ENCODE peak calls at places on chromosomes 16 and 17, in five cellular contexts. Z, U, T, I and S are unnamed samples.

GRCh38 chr17:82661717-82662683 is 13.8 kb upstream of the WDR45B start:
- DNase-seq in U (no peak), Z (no peak), T (no peak), I (no peak), S (no peak)

GRCh38 chr17:43392397-43392796 is 6.4 kb upstream of the ARL4D start:
- DNase-seq in Z (no peak), I (no peak), U (no peak), T (no peak), S (no peak)

GRCh38 chr17:66240630-66241029 is 11.4 kb upstream of the APOH start:
- DNase-seq in T (no peak), U (no peak), I (peak), Z (no peak), S (no peak)

GRCh38 chr16:12811441-12812198 is 7.9 kb upstream of the CPPED1 start:
- DNase-seq in U (no peak), I (no peak), T (no peak), Z (no peak), S (no peak)

GRCh38 chr17:75639771-75640555 is 6.7 kb downstream of the SMIM5 start:
- DNase-seq in Z (no peak), I (no peak), T (no peak), U (no peak), S (no peak)

GRCh38 chr16:4403133-4403949 is 13.1 kb downstream of the CORO7 start:
- DNase-seq in T (no peak), Z (no peak), I (no peak), U (no peak), S (no peak)

GRCh38 chr17:50872710-50873424 is 6.7 kb upstream of the TOB1 start:
- DNase-seq in T (peak), I (peak), U (no peak), Z (peak), S (no peak)

GRCh38 chr17:9472094-9472493 is 103.5 kb downstream of the STX8 start:
- DNase-seq in T (no peak), U (no peak), Z (no peak), I (no peak), S (no peak)

GRCh38 chr16:3161235-3162018 is 26.6 kb upstream of the OR1F1 start:
- DNase-seq in T (no peak), I (no peak), Z (no peak), U (no peak), S (no peak)

GRCh38 chr17:15409721-15410247 is 57.6 kb downstream of the CDRT4 start:
- DNase-seq in Z (no peak), I (peak), U (peak), T (no peak), S (no peak)

GRCh38 chr16:69479806-69480205 is 55.4 kb downstream of the CYB5B start:
- DNase-seq in Z (no peak), I (no peak), U (no peak), T (no peak), S (no peak)

GRCh38 chr17:11554042-11554441 is 44.2 kb upstream of the DNAH9 start:
- DNase-seq in U (no peak), T (no peak), Z (no peak), I (no peak), S (no peak)

GRCh38 chr17:81238815-81239713 is at the start of the genes NDUFAF8 and TEPSIN:
- DNase-seq in U (peak), I (peak), Z (peak), T (peak), S (peak)

GRCh38 chr17:29148257-29148789 is 31.9 kb downstream of the MYO18A start:
- DNase-seq in I (no peak), T (no peak), U (no peak), Z (peak), S (no peak)

GRCh38 chr17:8155341-8156173 is 3.4 kb upstream of the PER1 start:
- DNase-seq in U (no peak), Z (no peak), T (no peak), I (no peak), S (no peak)

GRCh38 chr17:76188213-76189060 is 47.4 kb upstream of the FOXJ1 start:
- DNase-seq in U (no peak), Z (peak), T (no peak), I (no peak), S (no peak)

GRCh38 chr16:87053016-87053982 is 263.9 kb downstream of the C16orf95 start:
- DNase-seq in T (peak), U (no peak), I (no peak), Z (no peak), S (no peak)

GRCh38 chr16:16010194-16010593 is 60.8 kb downstream of the ABCC1 start:
- DNase-seq in I (no peak), T (no peak), U (no peak), Z (no peak), S (no peak)

GRCh38 chr17:82305727-82306300 is 11.6 kb downstream of the CD7 start:
- DNase-seq in I (no peak), T (no peak), U (no peak), Z (no peak), S (peak)

GRCh38 chr16:87298857-87299465 is 18.2 kb downstream of the C16orf95 start:
- DNase-seq in U (no peak), T (no peak), Z (no peak), I (no peak), S (no peak)

GRCh38 chr16:2742323-2743006 is 10.0 kb upstream of the SRRM2 start:
- DNase-seq in U (no peak), Z (no peak), T (no peak), I (no peak), S (no peak)

GRCh38 chr16:57191056-57191536 is 5.0 kb downstream of the RSPRY1 start:
- DNase-seq in I (peak), Z (no peak), T (no peak), U (peak), S (no peak)

GRCh38 chr16:2174396-2175131 is 19.0 kb downstream of the TRAF7 start:
- DNase-seq in Z (no peak), I (no peak), U (no peak), T (no peak), S (no peak)

GRCh38 chr16:62213763-62214162 is 177.5 kb upstream of the CDH8 start:
- DNase-seq in I (no peak), Z (no peak), U (no peak), T (peak), S (no peak)

GRCh38 chr17:72387487-72387886 is 266.7 kb downstream of the SOX9 start:
- DNase-seq in Z (no peak), U (peak), T (no peak), I (peak), S (no peak)

GRCh38 chr17:14373587-14374259 is 72.8 kb downstream of the HS3ST3B1 start:
- DNase-seq in I (peak), T (no peak), U (peak), Z (no peak), S (no peak)

GRCh38 chr16:81595676-81596292 is 151.2 kb downstream of the CMIP start:
- DNase-seq in U (no peak), I (no peak), T (no peak), Z (no peak), S (no peak)

GRCh38 chr16:71255721-71256120 is 25.2 kb upstream of the HYDIN start:
- DNase-seq in Z (no peak), U (no peak), T (no peak), I (no peak), S (no peak)

GRCh38 chr16:57315401-57315800 is 30.9 kb upstream of the PLLP start:
- DNase-seq in I (no peak), Z (no peak), U (no peak), T (no peak), S (no peak)

GRCh38 chr17:17570207-17570797 is 21.2 kb downstream of the PEMT start:
- DNase-seq in T (peak), Z (no peak), I (peak), U (no peak), S (no peak)

GRCh38 chr16:15993946-15994665 is 44.7 kb downstream of the ABCC1 start:
- DNase-seq in I (peak), T (no peak), Z (no peak), U (peak), S (no peak)

GRCh38 chr16:70789231-70789926 is 11.6 kb downstream of the VAC14 start:
- DNase-seq in Z (no peak), T (peak), U (no peak), I (peak), S (no peak)

GRCh38 chr17:74430706-74431567 is 951 bp upstream of the GPRC5C start:
- DNase-seq in Z (no peak), U (peak), T (peak), I (peak), S (peak)

GRCh38 chr17:49218941-49219913 is 8.7 kb downstream of the ABI3 start:
- DNase-seq in T (peak), I (no peak), Z (no peak), U (no peak), S (peak)
- TF ChIP-seq CTCF in T (peak), I (peak), Z (peak), U (peak), S (peak)

DNA sequence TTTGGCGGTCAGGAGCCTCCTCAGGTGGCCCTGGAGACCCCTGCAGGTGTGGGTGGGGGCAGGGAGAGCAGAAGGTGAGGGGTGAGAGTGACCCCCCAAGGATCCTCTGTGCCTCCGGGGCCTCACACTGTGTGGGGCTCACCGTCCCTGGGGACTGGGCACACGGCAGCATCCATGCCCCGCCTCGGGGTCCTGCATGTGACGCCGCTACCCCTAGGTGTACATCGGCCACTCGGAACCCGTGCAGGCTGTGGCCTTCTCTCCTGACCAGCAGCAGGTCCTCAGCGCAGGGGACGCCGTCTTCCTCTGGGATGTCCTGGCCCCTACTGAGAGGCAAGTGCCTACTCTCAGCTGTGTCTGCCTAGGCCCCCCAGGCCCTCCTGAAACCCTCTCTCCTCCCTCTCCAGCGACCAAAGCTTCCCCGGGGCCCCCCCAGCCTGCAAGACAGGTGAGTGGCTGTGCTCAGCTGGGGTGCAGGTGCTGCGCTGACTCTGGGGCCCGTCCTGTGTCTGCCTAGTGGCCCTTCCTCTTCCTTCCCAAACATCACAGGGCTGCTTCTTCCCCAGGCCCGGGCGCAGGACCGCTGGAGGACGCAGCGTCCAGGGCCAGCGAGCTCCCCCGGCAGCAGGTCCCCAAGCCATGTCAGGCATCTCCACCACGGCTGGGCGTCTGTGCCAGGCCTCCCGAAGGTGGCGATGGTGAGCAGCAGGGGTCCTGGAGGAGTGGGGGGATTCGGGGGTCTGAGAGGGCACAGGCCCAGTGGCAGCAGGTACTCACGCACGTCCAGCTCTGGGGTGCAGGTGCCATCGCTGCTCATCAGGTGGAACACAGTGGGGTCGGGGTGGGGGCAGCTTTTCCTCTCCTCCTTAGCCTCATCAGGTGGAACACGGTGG is 9.0 kb upstream of the RHOT2 start:
- DNase-seq in Z (no peak), I (no peak), U (no peak), T (no peak), S (no peak)
- TF ChIP-seq CTCF in Z (no peak), I (peak), U (peak), T (no peak), S (peak)

GRCh38 chr17:44760474-44761308 is 1.9 kb downstream of the ADAM11 start:
- DNase-seq in I (no peak), T (peak), Z (no peak), U (no peak), S (no peak)

GRCh38 chr17:44757918-44758413 is 822 bp upstream of the ADAM11 start:
- DNase-seq in T (no peak), Z (no peak), I (no peak), U (no peak), S (no peak)

GRCh38 chr17:44758414-44759095 is at the start of gene ADAM11:
- DNase-seq in U (no peak), T (peak), I (no peak), Z (no peak), S (peak)

GRCh38 chr17:44759916-44760243 is 1.1 kb downstream of the ADAM11 start:
- DNase-seq in Z (no peak), U (no peak), T (no peak), I (no peak), S (no peak)

GRCh38 chr17:44759096-44759915 is 518 bp downstream of the ADAM11 start:
- DNase-seq in Z (no peak), I (no peak), U (no peak), T (peak), S (peak)
- TF ChIP-seq CTCF in Z (no peak), I (peak), U (peak), T (peak), S (no peak)

GRCh38 chr16:30769379-30770089 is 7.4 kb downstream of the RNF40 start:
- DNase-seq in T (no peak), Z (no peak), U (no peak), I (no peak), S (no peak)
- TF ChIP-seq CTCF in T (no peak), Z (no peak), U (no peak), I (no peak), S (no peak)

GRCh38 chr17:3692346-3692745 is 3.6 kb downstream of the P2RX5 start:
- DNase-seq in Z (no peak), I (no peak), T (peak), U (no peak), S (no peak)
- TF ChIP-seq CTCF in Z (peak), I (no peak), T (peak), U (peak), S (peak)

DNA sequence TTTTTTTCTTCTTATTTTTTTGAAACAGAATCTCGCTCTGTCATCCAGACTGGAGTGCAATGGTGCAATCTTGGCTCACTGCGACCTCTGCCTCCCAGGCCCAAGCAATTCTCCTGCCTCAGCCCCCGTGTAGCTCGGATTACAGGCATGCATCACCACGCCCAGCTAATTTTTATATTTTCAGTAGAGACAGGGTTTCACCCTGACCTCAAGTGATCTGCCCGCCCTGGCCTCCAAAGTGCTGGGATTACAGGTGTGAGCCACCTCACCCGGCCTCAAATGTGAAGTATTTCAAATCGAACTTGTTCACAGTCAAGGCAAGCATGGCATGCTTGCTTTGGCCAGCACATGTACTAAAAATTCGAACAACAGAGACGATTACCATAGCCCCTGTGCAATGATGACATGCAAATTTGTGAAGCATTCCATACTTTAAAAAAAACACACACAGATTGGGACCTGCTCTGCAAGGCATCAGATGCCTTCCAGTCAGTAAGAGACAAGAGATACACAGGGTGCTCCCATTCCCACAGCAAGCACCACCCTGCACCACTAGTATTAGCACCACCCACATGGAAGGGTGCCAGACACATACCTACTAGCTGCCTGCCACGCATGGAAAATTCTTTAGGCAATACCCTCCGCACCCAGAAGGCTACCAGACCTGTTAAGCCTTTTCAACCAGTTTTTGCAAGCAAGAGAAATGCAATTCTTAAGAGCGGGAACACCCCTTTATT is 47.2 kb downstream of the ANKRD11 start:
- DNase-seq in Z (no peak), I (peak), T (no peak), U (peak), S (no peak)
- TF ChIP-seq CTCF in Z (no peak), I (peak), T (no peak), U (peak), S (no peak)

GRCh38 chr17:48909796-48910195 is 1.6 kb downstream of the UBE2Z start:
- DNase-seq in I (no peak), Z (no peak), T (no peak), U (no peak), S (no peak)
- TF ChIP-seq CTCF in I (no peak), Z (no peak), T (no peak), U (no peak), S (no peak)

DNA sequence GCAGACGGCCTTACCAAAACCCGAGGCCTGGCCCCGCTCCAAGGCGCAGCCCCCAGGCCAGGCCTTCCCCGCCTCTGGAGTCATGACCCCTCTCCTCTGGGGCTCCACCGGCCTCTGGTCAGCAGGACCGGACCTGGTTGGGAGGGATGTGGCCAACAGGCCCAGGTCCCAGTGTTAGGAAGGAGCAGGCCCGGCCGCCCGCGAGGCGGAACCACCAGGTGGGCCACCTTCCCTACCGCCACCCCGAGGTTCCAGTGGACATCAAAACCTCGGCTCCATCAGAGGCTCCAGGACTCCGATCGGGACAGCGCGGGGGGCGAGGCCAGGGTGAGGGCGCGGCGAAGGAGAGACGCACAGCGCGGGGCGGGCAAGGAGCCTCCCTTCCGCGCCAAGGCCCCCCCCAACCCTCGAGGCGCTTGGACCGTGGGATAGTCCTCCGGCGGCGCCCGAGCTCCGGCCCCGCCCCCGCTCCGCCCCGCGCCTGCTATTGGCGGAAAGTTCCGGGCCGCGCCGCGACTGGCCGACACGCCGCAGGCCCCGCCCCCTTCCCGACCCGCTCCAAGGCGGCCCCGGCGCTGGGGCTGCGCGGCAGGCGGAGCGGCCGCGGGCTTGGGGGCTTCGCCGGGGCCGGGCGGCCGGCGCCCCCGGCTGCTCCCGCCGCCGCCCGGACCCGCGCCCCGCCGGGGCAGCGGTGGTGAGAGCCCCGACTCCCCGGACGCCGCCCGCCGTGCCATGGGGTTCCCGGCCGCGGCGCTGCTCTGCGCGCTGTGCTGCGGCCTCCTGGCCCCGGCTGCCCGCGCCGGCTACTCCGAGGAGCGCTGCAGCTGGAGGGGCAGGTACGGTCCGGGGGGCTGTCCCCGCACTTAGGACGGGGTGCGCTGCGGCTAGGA is at the start of gene METRN:
- DNase-seq in U (peak), T (peak), Z (peak), I (peak), S (peak)
- TF ChIP-seq CTCF in U (no peak), T (no peak), Z (no peak), I (no peak), S (no peak)